ENCODE peak calls at places on chromosomes 1 and 21, in four cellular contexts. P is AML-193, L is mucosa of gallbladder, M is tibial nerve. S is an unnamed sample.

GRCh38 chr21:25790122-25790951 is 55.6 kb downstream of the GABPA start:
- DNase-seq in M (no peak), L (no peak), P (peak; percentile 71), S (no peak)

GRCh38 chr21:36344931-36345330 is 24.9 kb downstream of the MORC3 start:
- DNase-seq in L (no peak), M (no peak), P (no peak), S (no peak)

GRCh38 chr1:1206376-1207253 is at the start of gene TNFRSF18:
- DNase-seq in M (no peak), P (no peak), L (no peak), S (no peak)

GRCh38 chr1:59596432-59596831 is 218.3 kb upstream of the HOOK1 start:
- DNase-seq in M (no peak), L (peak; percentile 38), P (no peak), S (no peak)

GRCh38 chr21:40433575-40433974 is 413.4 kb downstream of the DSCAM start:
- DNase-seq in M (no peak), P (no peak), L (no peak), S (no peak)

GRCh38 chr21:45138199-45139002 is 64.0 kb downstream of the ADARB1 start:
- DNase-seq in P (peak; percentile 33), M (peak; percentile 46), L (peak; percentile 60), S (peak; percentile 82)

GRCh38 chr1:84668185-84668584 is 22.1 kb downstream of the SSX2IP start:
- DNase-seq in P (no peak), M (no peak), L (no peak), S (no peak)

GRCh38 chr21:36125513-36126121 is 9.3 kb upstream of the CBR3 start:
- DNase-seq in M (peak; percentile 41), P (peak; percentile 48), L (peak; percentile 62), S (peak; percentile 81)

GRCh38 chr1:54047384-54048315 is 5.4 kb downstream of the TMEM59 start:
- DNase-seq in M (no peak), P (peak; percentile 32), L (no peak), S (no peak)

GRCh38 chr1:5099558-5099957 is 445.1 kb downstream of the AJAP1 start:
- DNase-seq in P (no peak), M (no peak), L (no peak), S (no peak)

GRCh38 chr21:37642493-37642892 is 273.8 kb downstream of the KCNJ6 start:
- DNase-seq in L (no peak), M (no peak), P (no peak), S (no peak)

GRCh38 chr1:113456967-113457366 is 66.7 kb downstream of the MAGI3 start:
- DNase-seq in P (no peak), M (no peak), L (peak; percentile 58), S (no peak)